ENCODE peak calls at places on chromosome 1, in eight cellular contexts. S is activated CD4-positive, CD25-positive, alpha-beta regulatory T cell; W is EL; I is Karpas-422; Q is fibroblast of gingiva; F is activated CD4-positive, alpha-beta T cell treated with anti-CD3 and anti-CD28 coated beads, Interleukin-2, amount 50 U/mL, for 1 hour; R is smooth muscle cell of the brain vasculature; B is type B pancreatic cell. G is an unnamed sample.

GRCh38 chr1:71270394-71270793 is 189.6 kb upstream of the ZRANB2 start:
- DNase-seq in W (no peak), S (no peak), B (no peak), R (no peak), I (no peak), Q (no peak), F (no peak), G (no peak)

GRCh38 chr1:93253471-93253870 is 72.9 kb downstream of the CCDC18 start:
- DNase-seq in B (no peak), R (no peak), I (no peak), F (no peak), W (no peak), S (no peak), Q (no peak), G (no peak)

GRCh38 chr1:178037510-178038253 is 56.2 kb upstream of the RASAL2 start:
- DNase-seq in I (no peak), B (peak; percentile 75), F (no peak), W (peak; percentile 80), Q (peak; percentile 87), R (no peak), S (no peak), G (no peak)

GRCh38 chr1:204705888-204706837 is 20.6 kb upstream of the LRRN2 start:
- DNase-seq in W (no peak), F (no peak), B (no peak), R (no peak), Q (no peak), S (no peak), I (no peak), G (no peak)

GRCh38 chr1:20426371-20426770 is 59.6 kb downstream of the CAMK2N1 start:
- DNase-seq in S (no peak), W (no peak), I (no peak), R (no peak), B (no peak), Q (no peak), F (no peak), G (no peak)

GRCh38 chr1:234960722-234961467 is 167.7 kb downstream of the TOMM20 start:
- DNase-seq in I (no peak), S (no peak), W (no peak), F (no peak), B (peak; percentile 66), R (no peak), Q (no peak), G (no peak)

GRCh38 chr1:26536521-26536920 is 7.0 kb downstream of the RPS6KA1 start:
- DNase-seq in Q (no peak), R (no peak), B (no peak), I (no peak), F (no peak), S (no peak), W (no peak), G (no peak)

GRCh38 chr1:67429011-67429527 is 1.1 kb downstream of the SERBP1 start:
- DNase-seq in B (no peak), F (peak; percentile 24), I (peak; percentile 75), W (peak; percentile 22), Q (no peak), S (peak; percentile 34), R (no peak), G (peak; percentile 20)

GRCh38 chr1:183105449-183105848 is 80.6 kb upstream of the LAMC2 start:
- DNase-seq in F (no peak), W (peak; percentile 47), R (no peak), B (no peak), I (no peak), Q (peak; percentile 52), S (no peak), G (no peak)

G was measured in activated T-helper 2 cell treated with anti-CD3 and anti-CD28 coated beads, Interferon-gamma antibody, Interleukin-2, Interleukin-4, amounts not matched to agents 10 μg/mL and 5 μg/mL and 100 μg/mL, durations not matched to agents 14 hours and 24 hours and 36 hours.